ENCODE peak calls at places on chromosomes 2 and 18, in nine cellular contexts. Q, O, J, A, M, K, S, Z and L are unnamed samples.

GRCh38 chr2:52597361-52597760 is 1170.2 kb upstream of the CHAC2 start:
- DNase-seq in Q (no peak), O (no peak), J (no peak), A (no peak), M (peak), K (no peak), S (no peak), Z (no peak), L (no peak)

GRCh38 chr2:238585836-238586821 is 159.4 kb downstream of the ASB1 start:
- DNase-seq in Q (no peak), O (no peak), J (no peak), A (no peak), M (no peak), K (no peak), S (no peak), Z (no peak), L (no peak)

GRCh38 chr2:9281145-9281544 is 74.5 kb downstream of the ASAP2 start:
- DNase-seq in Q (no peak), O (no peak), J (no peak), A (no peak), M (no peak), K (no peak), S (no peak), Z (no peak), L (no peak)

GRCh38 chr2:47360937-47361336 is 42.0 kb upstream of the MSH2 start:
- DNase-seq in Q (peak), O (no peak), J (no peak), A (no peak), M (peak), K (peak), S (no peak), Z (no peak), L (peak)

GRCh38 chr2:40957508-40957907 is 505.6 kb upstream of the SLC8A1 start:
- DNase-seq in Q (peak), O (no peak), J (no peak), A (no peak), M (peak), K (no peak), S (no peak), Z (no peak), L (no peak)

GRCh38 chr2:217289909-217290283 is 430.0 kb upstream of the TNP1 start:
- DNase-seq in Q (peak), O (peak), J (no peak), A (peak), M (peak), K (peak), S (no peak), Z (no peak), L (no peak)

GRCh38 chr2:131077182-131077846 is 15.9 kb downstream of the FAM168B start:
- DNase-seq in Q (no peak), O (no peak), J (no peak), A (no peak), M (no peak), K (no peak), S (no peak), Z (no peak), L (no peak)

GRCh38 chr2:9547272-9547991 is 8.2 kb downstream of the ADAM17 start:
- DNase-seq in Q (no peak), O (no peak), J (no peak), A (no peak), M (peak), K (no peak), S (no peak), Z (no peak), L (no peak)

GRCh38 chr18:5440297-5440696 is 103.5 kb downstream of the EPB41L3 start:
- DNase-seq in Q (no peak), O (no peak), J (no peak), A (no peak), M (peak), K (no peak), S (no peak), Z (no peak), L (no peak)

GRCh38 chr2:177691177-177691576 is 298.6 kb downstream of the AGPS start:
- DNase-seq in Q (no peak), O (no peak), J (no peak), A (no peak), M (no peak), K (no peak), S (no peak), Z (no peak), L (no peak)

GRCh38 chr2:205748660-205749059 is 66.4 kb downstream of the NRP2 start:
- DNase-seq in Q (peak), O (no peak), J (no peak), A (peak), M (peak), K (no peak), S (no peak), Z (no peak), L (peak)

GRCh38 chr2:8398040-8398668 is 283.7 kb upstream of the ID2 start:
- DNase-seq in Q (no peak), O (no peak), J (no peak), A (no peak), M (no peak), K (no peak), S (no peak), Z (no peak), L (no peak)

GRCh38 chr2:239046822-239047221 is 198.9 kb downstream of the TWIST2 start:
- DNase-seq in Q (no peak), O (no peak), J (no peak), A (no peak), M (no peak), K (no peak), S (no peak), Z (no peak), L (no peak)

GRCh38 chr2:232574674-232575403 is 24.4 kb downstream of the EIF4E2 start:
- DNase-seq in Q (peak), O (no peak), J (no peak), A (no peak), M (peak), K (no peak), S (no peak), Z (no peak), L (no peak)

GRCh38 chr18:25055076-25055475 is 296.9 kb downstream of the ZNF521 start:
- DNase-seq in Q (peak), O (no peak), J (no peak), A (no peak), M (peak), K (no peak), S (no peak), Z (no peak), L (no peak)
- H2AFZ ChIP-seq in Q (no peak), O (no peak), J (no peak), A (no peak), M (no peak), K (no peak), S (no peak), Z (no peak), L (no peak)

GRCh38 chr18:13488281-13488929 is 238.0 kb downstream of the FAM210A start:
- DNase-seq in Q (no peak), O (no peak), J (no peak), A (no peak), M (no peak), K (no peak), S (no peak), Z (no peak), L (no peak)

GRCh38 chr18:13485604-13486003 is 240.8 kb downstream of the FAM210A start:
- DNase-seq in Q (no peak), O (no peak), J (no peak), A (no peak), M (no peak), K (no peak), S (no peak), Z (no peak), L (no peak)

GRCh38 chr18:13485182-13485581 is 241.2 kb downstream of the FAM210A start:
- DNase-seq in Q (no peak), O (no peak), J (no peak), A (no peak), M (no peak), K (no peak), S (no peak), Z (no peak), L (no peak)

GRCh38 chr18:13486686-13487085 is 239.7 kb downstream of the FAM210A start:
- DNase-seq in Q (no peak), O (no peak), J (no peak), A (no peak), M (no peak), K (no peak), S (no peak), Z (no peak), L (no peak)

GRCh38 chr18:13487237-13487636 is 239.1 kb downstream of the FAM210A start:
- DNase-seq in Q (no peak), O (no peak), J (no peak), A (no peak), M (no peak), K (no peak), S (no peak), Z (no peak), L (no peak)
- H2AFZ ChIP-seq in Q (no peak), O (no peak), J (no peak), A (no peak), M (no peak), K (no peak), S (no peak), Z (no peak), L (no peak)

DNA sequence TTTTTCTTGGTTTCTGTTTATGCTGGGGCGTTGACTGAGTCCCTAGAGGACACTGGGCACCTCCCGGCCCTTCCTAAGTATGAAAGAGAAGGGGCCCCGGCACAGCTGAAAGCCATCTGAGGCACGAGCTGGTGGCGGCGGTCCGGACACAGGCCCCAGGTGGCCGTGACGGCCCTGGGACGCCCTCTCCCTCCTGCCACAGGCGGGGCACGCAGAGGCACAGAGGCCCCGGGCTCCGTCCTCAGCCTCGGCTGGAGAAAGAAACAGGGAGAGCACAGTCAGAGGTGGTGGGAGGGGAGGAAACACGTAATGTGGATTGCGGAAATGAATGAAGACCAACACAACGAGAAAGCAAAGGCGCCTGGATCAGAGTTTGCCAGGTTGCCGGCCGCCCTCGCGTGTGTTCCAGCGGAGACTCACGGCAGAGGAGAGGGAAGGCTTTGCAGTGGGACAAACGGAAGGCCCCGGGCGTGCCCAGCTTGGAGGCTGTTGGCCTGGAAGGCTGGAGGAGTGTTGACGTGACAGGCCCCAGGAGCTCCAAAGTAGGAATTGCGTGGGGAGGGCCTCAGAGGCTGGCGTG is 119.1 kb downstream of the PTGR3 start:
- DNase-seq in Q (no peak), O (no peak), J (no peak), A (no peak), M (no peak), K (no peak), S (no peak), Z (no peak), L (no peak)
- H2AFZ ChIP-seq in Q (no peak), O (peak), J (no peak), A (no peak), M (peak), K (peak), S (no peak), Z (no peak), L (no peak)

GRCh38 chr18:62586148-62586774 is 63.4 kb downstream of the ZCCHC2 start:
- DNase-seq in Q (peak), O (peak), J (peak), A (peak), M (peak), K (peak), S (peak), Z (peak), L (peak)

GRCh38 chr18:62587689-62588088 is 64.9 kb downstream of the ZCCHC2 start:
- DNase-seq in Q (no peak), O (no peak), J (no peak), A (no peak), M (no peak), K (no peak), S (no peak), Z (no peak), L (no peak)

GRCh38 chr18:62585274-62586147 is 62.7 kb downstream of the ZCCHC2 start:
- DNase-seq in Q (no peak), O (no peak), J (no peak), A (no peak), M (no peak), K (no peak), S (no peak), Z (no peak), L (no peak)

GRCh38 chr18:62586781-62587487 is 64.1 kb downstream of the ZCCHC2 start:
- DNase-seq in Q (no peak), O (no peak), J (no peak), A (no peak), M (no peak), K (no peak), S (no peak), Z (no peak), L (no peak)

DNA sequence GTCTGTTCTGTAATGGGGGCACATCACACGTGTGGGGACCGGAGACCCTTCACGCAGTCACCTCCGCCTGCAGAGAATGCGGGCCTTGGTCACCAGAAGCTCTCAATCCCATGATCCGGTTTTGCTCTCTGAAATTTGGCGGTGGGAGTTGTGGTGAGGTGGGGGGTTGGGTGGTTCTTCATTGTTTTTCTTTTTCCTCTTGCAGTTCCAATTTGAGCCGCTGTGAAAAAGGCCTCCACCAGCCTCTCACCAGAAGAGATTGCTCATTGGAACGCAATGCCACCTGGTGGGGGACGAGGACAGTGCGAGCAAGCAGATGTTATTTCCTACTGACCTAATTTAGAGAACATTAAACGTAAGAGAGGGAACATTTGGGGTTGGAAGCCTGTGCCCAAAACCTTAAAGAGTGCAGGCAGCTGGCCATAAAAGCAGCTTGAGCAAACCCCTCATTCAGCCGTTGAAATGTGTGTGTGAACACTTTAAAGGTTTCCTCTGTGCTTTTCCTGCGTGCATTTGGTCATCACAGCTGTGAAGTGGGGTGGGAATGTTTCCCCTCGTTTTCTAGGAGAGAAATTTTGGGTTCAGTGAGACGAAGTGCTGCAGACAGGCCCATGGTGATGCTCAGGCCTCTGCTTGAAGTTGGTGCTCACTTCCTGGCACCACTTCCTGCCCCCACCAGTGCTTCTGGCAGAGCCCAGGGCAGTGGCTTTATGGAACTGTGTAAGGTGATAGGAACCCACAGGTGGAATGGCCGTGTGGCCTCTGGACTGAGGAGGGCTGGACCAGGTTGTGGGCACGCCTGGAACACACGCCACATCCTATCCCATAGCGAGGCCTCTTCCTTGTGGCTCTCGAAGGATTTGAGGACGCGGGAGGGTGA is 61.7 kb downstream of the ZCCHC2 start:
- DNase-seq in Q (peak), O (peak), J (peak), A (peak), M (peak), K (peak), S (peak), Z (peak), L (peak)
- H2AFZ ChIP-seq in Q (no peak), O (peak), J (no peak), A (no peak), M (peak), K (peak), S (no peak), Z (peak), L (no peak)

DNA sequence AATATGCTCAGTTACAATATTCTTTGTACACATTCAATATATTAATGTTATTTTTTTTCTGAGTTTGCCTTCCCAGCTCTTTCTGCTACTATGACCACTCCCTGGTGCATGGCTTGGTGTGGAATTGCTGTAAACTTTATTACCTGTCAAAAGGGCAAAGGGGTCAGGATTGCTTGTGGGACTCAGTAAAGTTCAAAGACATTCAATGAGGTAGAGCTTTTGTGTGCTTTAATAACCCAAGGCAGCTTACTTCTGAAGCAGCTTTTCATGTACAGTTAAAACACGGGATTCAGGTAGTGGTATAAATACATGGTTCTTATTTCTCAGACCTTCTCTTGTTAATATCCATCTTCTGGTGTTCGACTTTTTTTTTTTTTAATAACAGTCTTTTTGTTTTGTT is 132.8 kb downstream of the MEIS1 start:
- DNase-seq in Q (no peak), O (no peak), J (no peak), A (no peak), M (no peak), K (no peak), S (no peak), Z (no peak), L (no peak)
- H2AFZ ChIP-seq in Q (no peak), O (no peak), J (no peak), A (no peak), M (no peak), K (no peak), S (no peak), Z (no peak), L (no peak)

GRCh38 chr2:189587771-189588170 is 7.2 kb upstream of the SLC40A1 start:
- DNase-seq in Q (no peak), O (no peak), J (no peak), A (no peak), M (no peak), K (no peak), S (no peak), Z (no peak), L (no peak)

GRCh38 chr2:189595412-189595811 is 14.8 kb upstream of the SLC40A1 start:
- DNase-seq in Q (no peak), O (no peak), J (no peak), A (no peak), M (no peak), K (no peak), S (no peak), Z (no peak), L (no peak)

GRCh38 chr2:189593115-189593514 is 12.5 kb upstream of the SLC40A1 start:
- DNase-seq in Q (no peak), O (no peak), J (no peak), A (no peak), M (no peak), K (no peak), S (no peak), Z (no peak), L (no peak)

GRCh38 chr2:189594305-189594704 is 13.7 kb upstream of the SLC40A1 start:
- DNase-seq in Q (no peak), O (no peak), J (no peak), A (no peak), M (no peak), K (no peak), S (peak), Z (no peak), L (no peak)

DNA sequence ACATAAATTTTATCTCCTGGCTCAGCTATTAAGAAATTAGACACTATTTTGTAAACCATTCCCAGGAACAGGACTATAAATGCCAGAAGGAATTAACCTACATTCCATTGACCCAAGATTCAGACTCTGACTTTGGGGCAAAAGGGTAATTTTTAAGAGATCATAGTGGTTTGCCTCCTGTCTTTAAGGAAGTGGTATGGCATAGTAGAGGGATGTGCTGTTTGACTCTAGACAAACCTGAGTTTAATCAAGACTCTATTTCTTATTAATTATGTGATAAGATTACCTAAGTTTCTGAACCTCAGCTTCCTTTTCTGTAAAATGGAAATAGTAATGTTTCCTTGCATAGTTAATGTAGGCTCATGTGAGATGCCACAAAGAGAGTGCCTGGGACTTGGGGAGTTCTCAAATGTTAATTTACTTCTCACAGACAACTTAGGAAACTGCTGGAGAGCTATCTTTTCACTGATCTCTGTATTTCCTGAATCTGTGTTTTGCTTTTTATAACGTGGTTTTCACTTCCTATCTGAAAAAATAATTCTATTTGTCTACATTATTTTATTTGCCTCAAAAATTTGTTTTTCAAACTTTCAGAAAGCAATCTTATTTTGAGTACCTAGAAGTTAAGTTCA is 11.9 kb upstream of the SLC40A1 start:
- DNase-seq in Q (no peak), O (no peak), J (no peak), A (no peak), M (no peak), K (no peak), S (no peak), Z (no peak), L (no peak)
- H2AFZ ChIP-seq in Q (no peak), O (no peak), J (no peak), A (no peak), M (no peak), K (peak), S (no peak), Z (peak), L (no peak)